ENCODE peak calls at places on chromosomes 7 and 10, in ten cellular contexts. S, B, F, X, N, Q, Y, T, C and W are unnamed samples.

GRCh38 chr10:132253092-132253687 is 54.6 kb downstream of the STK32C start:
- DNase-seq in F (no peak), X (no peak), C (no peak), T (no peak), Q (no peak), B (no peak), N (no peak), S (no peak), Y (no peak), W (no peak)

GRCh38 chr7:75985518-75986146 is 8.8 kb downstream of the TMEM120A start:
- DNase-seq in C (no peak), B (peak; percentile 68), Y (no peak), Q (peak; percentile 96), N (peak; percentile 63), X (peak; percentile 72), S (no peak), F (no peak), T (no peak), W (no peak)

GRCh38 chr10:62587011-62587410 is 212.8 kb downstream of the ZNF365 start:
- DNase-seq in Q (no peak), C (no peak), T (peak; percentile 33), B (no peak), Y (peak; percentile 54), F (no peak), S (no peak), N (no peak), X (no peak), W (no peak)

GRCh38 chr10:124734311-124735166 is 9.6 kb downstream of the FAM53B start:
- DNase-seq in N (no peak), F (no peak), T (no peak), Q (peak; percentile 25), B (peak; percentile 62), X (no peak), C (peak; percentile 58), S (no peak), Y (no peak), W (no peak)

GRCh38 chr7:27172823-27173411 is 1.2 kb downstream of the HOXA10 start:
- DNase-seq in X (peak; percentile 89), S (no peak), T (peak; percentile 82), F (no peak), Q (peak; percentile 80), Y (peak; percentile 87), C (no peak), B (peak; percentile 64), N (no peak), W (no peak)

GRCh38 chr7:21910253-21910652 is 35.4 kb downstream of the CDCA7L start:
- DNase-seq in Y (no peak), T (no peak), C (no peak), X (no peak), S (no peak), F (peak; percentile 33), B (no peak), N (no peak), Q (no peak), W (no peak)

GRCh38 chr10:128324058-128324457 is 197.8 kb upstream of the MKI67 start:
- DNase-seq in B (no peak), Y (no peak), C (peak; percentile 16), S (no peak), F (peak; percentile 28), T (no peak), X (no peak), Q (no peak), N (peak; percentile 53), W (no peak)

GRCh38 chr10:100652406-100653130 is 92.8 kb upstream of the PAX2 start:
- DNase-seq in X (no peak), N (no peak), F (no peak), T (no peak), S (no peak), B (no peak), Y (no peak), C (no peak), Q (no peak), W (no peak)

GRCh38 chr10:73940634-73941221 is 29.8 kb downstream of the PLAU start:
- DNase-seq in S (peak; percentile 75), Q (peak; percentile 84), X (peak; percentile 89), B (peak; percentile 93), T (peak; percentile 92), F (peak; percentile 89), N (peak; percentile 90), Y (peak; percentile 100), C (peak; percentile 75), W (peak; percentile 29)
- H3K4me3 ChIP-seq in S (no peak overlapping the region), Q (no peak overlapping the region), X (peak overlapping the region; percentile 6), B (peak overlapping the region; percentile 13), T (peak overlapping the region; percentile 37), F (peak overlapping the region; percentile 18), N (peak overlapping the region; percentile 13), Y (peak overlapping the region; percentile 38), C (no peak overlapping the region), W (no peak overlapping the region)

GRCh38 chr10:134743-135600 is at the start of gene ZMYND11:
- DNase-seq in C (peak; percentile 84), B (peak; percentile 89), Y (peak; percentile 34), S (peak; percentile 55), N (peak; percentile 77), F (peak; percentile 77), Q (peak; percentile 59), T (peak; percentile 75), X (peak; percentile 60), W (peak; percentile 7)

GRCh38 chr10:135601-136464 is 578 bp downstream of the ZMYND11 start:
- DNase-seq in X (peak; percentile 70), C (peak; percentile 75), T (peak; percentile 79), F (peak; percentile 75), N (peak; percentile 70), S (peak; percentile 49), Q (peak; percentile 79), B (peak; percentile 87), Y (peak; percentile 26), W (peak; percentile 17)

GRCh38 chr10:137606-138005 is 2.4 kb downstream of the ZMYND11 start:
- DNase-seq in S (peak; percentile 24), Y (peak; percentile 57), C (no peak), X (no peak), F (no peak), Q (no peak), T (peak; percentile 77), N (no peak), B (no peak), W (peak; percentile 50)

GRCh38 chr10:136465-136762 is 1.2 kb downstream of the ZMYND11 start:
- DNase-seq in C (no peak), B (no peak), S (no peak), F (no peak), Y (no peak), T (no peak), N (no peak), Q (no peak), X (no peak), W (no peak)

GRCh38 chr10:137031-137430 is 1.8 kb downstream of the ZMYND11 start:
- DNase-seq in F (no peak), S (peak; percentile 23), X (no peak), B (no peak), Y (peak; percentile 57), T (peak; percentile 57), N (no peak), Q (no peak), C (peak; percentile 63), W (peak; percentile 30)
- H3K4me3 ChIP-seq in F (peak overlapping the region; percentile 92), S (peak overlapping the region; percentile 79), X (no peak overlapping the region), B (peak overlapping the region; percentile 93), Y (peak overlapping the region; percentile 73), T (peak overlapping the region; percentile 80), N (peak overlapping the region; percentile 85), Q (no peak overlapping the region), C (peak overlapping the region; percentile 72), W (no peak overlapping the region)

GRCh38 chr10:13961096-13961495 is 369.6 kb downstream of the FRMD4A start:
- DNase-seq in C (no peak), T (peak; percentile 96), B (no peak), Y (no peak), N (no peak), Q (no peak), X (no peak), F (no peak), S (peak; percentile 93), W (no peak)

GRCh38 chr10:13961853-13962252 is 368.9 kb downstream of the FRMD4A start:
- DNase-seq in Q (no peak), T (no peak), X (no peak), S (no peak), N (no peak), Y (no peak), C (no peak), B (no peak), F (no peak), W (no peak)

GRCh38 chr10:13957856-13958255 is 371.1 kb downstream of the PRPF18 start:
- DNase-seq in Y (no peak), F (no peak), N (no peak), T (no peak), Q (no peak), S (no peak), B (no peak), X (no peak), C (no peak), W (no peak)

GRCh38 chr10:13959443-13960359 is 371.0 kb downstream of the FRMD4A start:
- DNase-seq in X (no peak), F (no peak), N (no peak), C (no peak), Y (no peak), T (no peak), Q (no peak), B (no peak), S (no peak), W (no peak)

DNA sequence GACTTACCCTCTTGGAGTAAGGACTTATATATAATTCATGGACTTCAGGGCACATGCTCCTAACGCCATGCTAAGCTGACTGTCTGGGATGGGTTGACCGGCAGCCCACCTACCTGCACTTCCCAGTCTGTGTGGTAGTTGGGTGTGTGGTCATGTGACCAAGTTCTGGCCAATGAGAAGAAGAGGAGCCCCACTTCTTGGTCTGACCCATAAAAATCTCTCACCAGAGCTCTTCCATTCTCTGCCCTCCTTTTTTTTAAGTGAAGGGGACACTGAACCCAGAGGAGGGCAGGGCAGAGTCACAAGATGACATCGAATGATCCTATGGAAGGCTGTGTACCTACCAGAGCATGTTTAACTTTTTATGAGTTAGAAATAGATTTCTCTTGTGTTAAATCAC is 370.1 kb downstream of the FRMD4A start:
- DNase-seq in F (no peak), Y (no peak), C (no peak), B (no peak), Q (no peak), S (no peak), N (no peak), X (no peak), T (peak; percentile 26), W (no peak)
- H3K4me3 ChIP-seq in F (peak overlapping the region; percentile 22), Y (no peak overlapping the region), C (no peak overlapping the region), B (no peak overlapping the region), Q (no peak overlapping the region), S (no peak overlapping the region), N (no peak overlapping the region), X (no peak overlapping the region), T (peak overlapping the region; percentile 24), W (no peak overlapping the region)

GRCh38 chr7:127365164-127365956 is 27.1 kb downstream of the ZNF800 start:
- DNase-seq in Q (no peak), T (no peak), N (no peak), B (no peak), C (no peak), F (no peak), Y (no peak), S (no peak), X (no peak), W (no peak)

GRCh38 chr7:127365957-127366315 is 26.6 kb downstream of the ZNF800 start:
- DNase-seq in C (no peak), T (no peak), F (no peak), S (no peak), N (no peak), B (no peak), X (no peak), Y (no peak), Q (no peak), W (no peak)

GRCh38 chr7:127359011-127359410 is 33.5 kb downstream of the ZNF800 start:
- DNase-seq in T (no peak), C (no peak), Y (no peak), B (no peak), F (no peak), X (no peak), Q (no peak), N (no peak), S (no peak), W (no peak)

GRCh38 chr7:127362364-127363027 is 30.0 kb downstream of the ZNF800 start:
- DNase-seq in Y (no peak), F (no peak), B (no peak), S (no peak), N (no peak), C (no peak), T (no peak), X (no peak), Q (no peak), W (no peak)

GRCh38 chr7:127361736-127362135 is 30.8 kb downstream of the ZNF800 start:
- DNase-seq in F (no peak), S (no peak), Q (no peak), N (no peak), Y (no peak), T (no peak), X (no peak), B (no peak), C (no peak), W (no peak)
- H3K4me3 ChIP-seq in F (no peak overlapping the region), S (no peak overlapping the region), Q (no peak overlapping the region), N (no peak overlapping the region), Y (no peak overlapping the region), T (no peak overlapping the region), X (no peak overlapping the region), B (no peak overlapping the region), C (no peak overlapping the region), W (no peak overlapping the region)